ENCODE peak calls at places on chromosomes 13 and 19, in six cellular contexts. D is ELF-1; V is T-helper 9 cell; N is AG09319; A is fibroblast of gingiva; C is activated CD4-positive, alpha-beta memory T cell treated with anti-CD3 and anti-CD28 coated beads, Interleukin-2, amount 10 ng/mL, durations not matched to agents 7 days and 5 days. R is an unnamed sample.

GRCh38 chr19:35879770-35880317 is 11.5 kb downstream of the APLP1 start:
- DNase-seq in D (peak), A (peak), C (peak), V (peak), N (no peak), R (peak)

GRCh38 chr13:25719666-25720065 is 332.1 kb downstream of the SHISA2 start:
- DNase-seq in D (no peak), N (no peak), C (no peak), V (no peak), A (no peak), R (no peak)

GRCh38 chr19:7636691-7637373 is at the start of gene STXBP2:
- DNase-seq in V (peak), C (peak), N (no peak), D (peak), A (no peak), R (no peak)

GRCh38 chr19:48637449-48637947 is 319 bp upstream of the DBP start:
- DNase-seq in D (peak), A (peak), V (peak), C (peak), N (peak), R (peak)

GRCh38 chr19:58096884-58097283 is 1.1 kb downstream of the ZSCAN18 start:
- DNase-seq in N (no peak), D (no peak), A (no peak), V (no peak), C (no peak), R (no peak)

GRCh38 chr13:113560645-113561416 is 23.7 kb upstream of the TFDP1 start:
- DNase-seq in V (no peak), A (no peak), N (no peak), C (peak), D (no peak), R (no peak)

GRCh38 chr19:6536138-6536671 is 5.4 kb downstream of the TNFSF9 start:
- DNase-seq in A (no peak), C (peak), V (peak), N (no peak), D (peak), R (no peak)

GRCh38 chr19:17686592-17687042 is 1.5 kb downstream of the UNC13A start:
- DNase-seq in C (no peak), D (peak), V (no peak), A (no peak), N (no peak), R (peak)

GRCh38 chr13:22121340-22121739 is 450.5 kb downstream of the FGF9 start:
- DNase-seq in N (no peak), A (no peak), D (no peak), V (no peak), C (no peak), R (no peak)

GRCh38 chr13:50162001-50162400 is 146.8 kb downstream of the KCNRG start:
- DNase-seq in V (no peak), A (no peak), N (no peak), D (no peak), C (no peak), R (peak)

GRCh38 chr19:42113641-42114348 is 18.5 kb downstream of the POU2F2 start:
- DNase-seq in A (peak), C (no peak), N (peak), V (no peak), D (peak), R (peak)

GRCh38 chr13:35631666-35632065 is 155.2 kb upstream of the MAB21L1 start:
- DNase-seq in V (no peak), D (no peak), N (no peak), A (no peak), C (no peak), R (no peak)

GRCh38 chr19:19407640-19407933 is 2.1 kb downstream of the GATAD2A start:
- DNase-seq in C (no peak), V (no peak), D (no peak), A (no peak), N (no peak), R (no peak)

GRCh38 chr13:83752141-83752540 is 130.1 kb downstream of the SLITRK1 start:
- DNase-seq in C (no peak), N (no peak), V (no peak), D (no peak), A (peak), R (peak)

GRCh38 chr19:36259211-36259610 is 44.3 kb downstream of the ZNF146 start:
- DNase-seq in D (no peak), A (no peak), N (no peak), C (no peak), V (no peak), R (no peak)

GRCh38 chr19:13207237-13208130 is 57.3 kb downstream of the IER2 start:
- DNase-seq in A (peak), D (no peak), N (peak), V (no peak), C (peak), R (peak)

GRCh38 chr19:50476943-50477264 is 256 bp upstream of the GARIN5A start:
- DNase-seq in N (no peak), V (no peak), A (no peak), C (no peak), D (no peak), R (no peak)

GRCh38 chr13:75841905-75842304 is 205.8 kb downstream of the LMO7 start:
- DNase-seq in A (no peak), V (no peak), D (no peak), N (no peak), C (no peak), R (no peak)

GRCh38 chr13:32988588-32989256 is 27.5 kb upstream of the KL start:
- DNase-seq in C (no peak), V (no peak), N (no peak), D (no peak), A (peak), R (no peak)

GRCh38 chr13:43686557-43686956 is 100.2 kb downstream of the ENOX1 start:
- DNase-seq in V (no peak), N (peak), D (peak), A (peak), C (no peak), R (peak)

GRCh38 chr13:46860734-46861133 is 36.1 kb downstream of the HTR2A start:
- DNase-seq in C (no peak), V (no peak), D (no peak), N (no peak), A (peak), R (peak)

GRCh38 chr13:48829536-48829935 is 146.2 kb upstream of the FNDC3A start:
- DNase-seq in N (no peak), C (no peak), D (no peak), A (no peak), V (no peak), R (no peak)

GRCh38 chr19:38838208-38838985 is 6.8 kb upstream of the ECH1 start:
- DNase-seq in N (no peak), C (peak), A (no peak), D (no peak), V (no peak), R (no peak)

GRCh38 chr13:28251462-28251861 is 113.1 kb downstream of the PAN3 start:
- DNase-seq in A (no peak), N (no peak), C (no peak), D (no peak), V (no peak), R (no peak)

GRCh38 chr13:113029487-113030258 is 60.7 kb downstream of the MCF2L start:
- DNase-seq in V (peak), D (peak), A (no peak), N (no peak), C (peak), R (peak)

GRCh38 chr19:46840157-46840942 is 10.3 kb downstream of the AP2S1 start:
- DNase-seq in C (peak), D (peak), V (peak), A (peak), N (no peak), R (peak)

R was measured in foreskin fibroblast.